ENCODE peak calls at places on chromosomes 3 and 15, in eight cellular contexts. M, P, G, O, D, T, Q and N are unnamed samples.

GRCh38 chr15:75902129-75902557 is 1.5 kb upstream of the FBXO22 start:
- DNase-seq in O (no peak), M (no peak), P (no peak), Q (no peak), T (no peak), G (no peak), D (no peak), N (no peak)

GRCh38 chr3:132231633-132232032 is 85.6 kb upstream of the ACP3 start:
- DNase-seq in M (no peak), D (no peak), Q (no peak), T (no peak), G (no peak), P (no peak), O (no peak), N (no peak)

GRCh38 chr3:79255696-79256095 is 512.1 kb downstream of the ROBO1 start:
- DNase-seq in M (no peak), G (no peak), P (no peak), D (no peak), Q (no peak), T (no peak), O (no peak), N (no peak)

GRCh38 chr15:29612096-29612495 is 210.2 kb downstream of the TJP1 start:
- DNase-seq in O (no peak), P (no peak), Q (no peak), G (no peak), D (no peak), M (no peak), T (no peak), N (no peak)

GRCh38 chr3:56754753-56755365 is 46.9 kb downstream of the ARHGEF3 start:
- DNase-seq in M (no peak), O (no peak), D (no peak), G (no peak), T (no peak), P (peak; percentile 19), Q (peak; percentile 34), N (no peak)

GRCh38 chr3:43624619-43625305 is 3.0 kb upstream of the ANO10 start:
- DNase-seq in M (no peak), P (no peak), T (no peak), G (no peak), O (no peak), D (no peak), Q (no peak), N (no peak)

GRCh38 chr3:36784012-36784763 is 19.8 kb upstream of the DCLK3 start:
- DNase-seq in P (no peak), Q (no peak), O (no peak), T (no peak), M (no peak), G (no peak), D (no peak), N (no peak)

GRCh38 chr3:165696496-165696895 is 140.7 kb downstream of the BCHE start:
- DNase-seq in D (no peak), Q (no peak), P (no peak), O (no peak), M (no peak), G (no peak), T (no peak), N (no peak)

GRCh38 chr3:40057077-40057476 is 247.7 kb downstream of the MYRIP start:
- DNase-seq in P (no peak), D (no peak), O (no peak), G (no peak), Q (no peak), T (no peak), M (no peak), N (no peak)

GRCh38 chr3:78728406-78729145 is 1039.2 kb downstream of the ROBO1 start:
- DNase-seq in P (peak; percentile 29), G (peak; percentile 71), T (no peak), M (no peak), Q (no peak), D (peak; percentile 67), O (peak; percentile 34), N (peak; percentile 82)

GRCh38 chr3:39101022-39101689 is 6.3 kb downstream of the GORASP1 start:
- DNase-seq in Q (no peak), P (peak; percentile 39), T (no peak), M (peak; percentile 94), G (no peak), O (no peak), D (peak; percentile 47), N (no peak)

GRCh38 chr15:76330281-76330680 is 6.3 kb upstream of the ISL2 start:
- DNase-seq in D (peak; percentile 77), Q (no peak), O (no peak), P (peak; percentile 47), G (no peak), M (peak; percentile 90), T (no peak), N (peak; percentile 80)

GRCh38 chr15:44490628-44491027 is 46.3 kb upstream of the EIF3J start:
- DNase-seq in P (no peak), T (no peak), O (no peak), G (no peak), D (no peak), Q (no peak), M (no peak), N (no peak)

GRCh38 chr3:23481660-23482278 is 278.6 kb downstream of the UBE2E2 start:
- DNase-seq in G (no peak), D (no peak), O (no peak), M (no peak), P (no peak), T (no peak), Q (no peak), N (no peak)

GRCh38 chr3:51392301-51393095 is 1.4 kb downstream of the RBM15B start:
- DNase-seq in P (no peak), G (no peak), M (no peak), O (no peak), D (no peak), Q (no peak), T (peak; percentile 80), N (no peak)

GRCh38 chr3:50183755-50184154 is 7.7 kb upstream of the GNAT1 start:
- DNase-seq in O (no peak), T (no peak), D (no peak), M (no peak), Q (no peak), P (no peak), G (no peak), N (no peak)
- H3K4me1 ChIP-seq in O (no peaks in the 10 kb centered on the region), T (peaks cover 5% of the 10 kb centered on the region), D (peaks cover 18% of the 10 kb centered on the region), M (peaks cover 6% of the 10 kb centered on the region), Q (no peaks in the 10 kb centered on the region), P (peaks cover 4% of the 10 kb centered on the region), G (no peaks in the 10 kb centered on the region), N (no peaks in the 10 kb centered on the region)

GRCh38 chr15:61198722-61199121 is 30.4 kb downstream of the RORA start:
- DNase-seq in M (no peak), Q (no peak), G (no peak), D (no peak), T (no peak), O (no peak), P (no peak), N (no peak)

GRCh38 chr15:61200626-61201025 is 28.5 kb downstream of the RORA start:
- DNase-seq in D (no peak), G (no peak), Q (no peak), P (no peak), M (no peak), T (no peak), O (no peak), N (no peak)

GRCh38 chr15:61197187-61197586 is 31.9 kb downstream of the RORA start:
- DNase-seq in Q (no peak), G (no peak), P (no peak), T (no peak), D (no peak), M (no peak), O (no peak), N (no peak)

GRCh38 chr15:61201322-61201721 is 27.8 kb downstream of the RORA start:
- DNase-seq in G (no peak), P (no peak), M (no peak), Q (no peak), O (no peak), T (no peak), D (no peak), N (no peak)

GRCh38 chr15:61199681-61200080 is 29.4 kb downstream of the RORA start:
- DNase-seq in T (no peak), P (no peak), O (no peak), M (no peak), Q (no peak), G (no peak), D (no peak), N (no peak)
- H3K4me3 ChIP-seq in T (no peak overlapping the region), P (no peak overlapping the region), O (no peak overlapping the region), M (no peak overlapping the region), Q (no peak overlapping the region), G (no peak overlapping the region), D (no peak overlapping the region), N (no peak overlapping the region)

GRCh38 chr3:13262493-13263211 is 157.5 kb downstream of the NUP210 start:
- DNase-seq in G (no peak), P (no peak), D (no peak), Q (peak; percentile 37), M (no peak), O (no peak), T (no peak), N (no peak)
- TF ChIP-seq EP300 in G (no peak), P (no peak), D (no peak), Q (peak; percentile 22), M (no peak), O (no peak), T (no peak), N (no peak)

DNA sequence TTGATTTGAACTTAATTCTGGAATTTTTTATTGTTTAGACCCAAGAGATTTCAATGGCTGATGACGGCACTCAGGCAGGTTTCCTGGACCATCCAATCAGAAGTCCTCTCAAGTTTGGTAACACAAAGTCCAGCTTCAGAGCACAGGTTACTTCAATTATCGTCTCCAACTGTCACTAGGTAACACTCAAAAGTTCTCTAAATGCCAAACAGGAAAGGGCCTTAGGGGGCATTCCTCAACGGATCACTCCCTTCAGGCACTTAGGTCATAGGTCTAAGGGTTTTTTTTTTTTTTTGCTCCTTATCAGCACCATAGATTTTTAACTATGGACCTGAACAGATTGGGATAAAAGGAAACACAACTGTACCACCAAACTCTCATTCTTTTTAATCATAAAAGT is 85.8 kb downstream of the MEIS2 start:
- DNase-seq in O (no peak), P (no peak), D (no peak), M (no peak), G (no peak), Q (no peak), T (no peak), N (no peak)
- H3K4me1 ChIP-seq in O (peaks cover 9% of the 10 kb centered on the region), P (peaks cover 3% of the 10 kb centered on the region), D (peaks cover 55% of the 10 kb centered on the region), M (no peaks in the 10 kb centered on the region), G (peaks cover 12% of the 10 kb centered on the region), Q (peaks cover 17% of the 10 kb centered on the region), T (peaks cover 21% of the 10 kb centered on the region), N (no peaks in the 10 kb centered on the region)

GRCh38 chr3:111538687-111539086 is 3.3 kb upstream of the CD96 start:
- DNase-seq in G (no peak), D (no peak), M (no peak), P (no peak), T (no peak), O (no peak), Q (no peak), N (no peak)
- H3K4me3 ChIP-seq in G (no peak overlapping the region), D (no peak overlapping the region), M (no peak overlapping the region), P (no peak overlapping the region), T (no peak overlapping the region), O (no peak overlapping the region), Q (no peak overlapping the region), N (no peak overlapping the region)

DNA sequence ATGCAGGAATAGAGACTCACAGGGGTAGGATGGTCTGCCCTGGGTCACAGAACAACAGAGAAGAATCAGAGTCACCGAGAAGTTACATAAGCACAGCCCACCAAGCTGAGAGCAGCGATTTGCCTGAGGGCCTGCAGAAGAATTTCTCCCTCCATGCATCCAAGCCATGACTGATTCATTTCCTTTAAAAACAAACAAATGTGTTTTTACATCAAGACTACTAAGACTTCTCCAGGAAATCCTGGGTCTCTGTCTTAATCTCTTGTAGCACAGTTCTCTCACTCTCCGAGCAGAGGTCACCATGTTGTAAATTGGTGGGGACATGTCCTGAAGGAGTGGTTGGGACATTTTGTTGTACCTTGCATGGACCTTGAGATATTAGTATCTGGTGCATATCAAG is 159.8 kb downstream of the THSD4 start:
- DNase-seq in G (no peak), O (no peak), P (no peak), M (no peak), D (no peak), T (no peak), Q (no peak), N (no peak)
- TF ChIP-seq EP300 in G (no peak), O (no peak), P (no peak), M (peak; percentile 63), D (no peak), T (no peak), Q (no peak), N (no peak)